ENCODE peak calls at places on chromosomes 7 and 10, in nine cellular contexts. T is uterus; V is iPS DF 6.9; Q is GM12865; Y is fibroblast of pulmonary artery; M is stomach; N is SK-N-MC; E is astrocyte of the spinal cord; J is CD8-positive, alpha-beta T cell. L is an unnamed sample.

GRCh38 chr7:137848095-137848494 is 1.3 kb upstream of the DGKI start:
- DNase-seq in E (no peak), Q (no peak), T (no peak), V (no peak), Y (no peak), N (no peak), J (no peak), M (no peak), L (no peak)

GRCh38 chr7:45176886-45177731 is 19.5 kb downstream of the RAMP3 start:
- DNase-seq in Y (no peak), E (no peak), T (no peak), Q (no peak), N (no peak), J (no peak), M (no peak), V (no peak), L (no peak)

GRCh38 chr10:93597075-93597599 is 3.9 kb downstream of the RBP4 start:
- DNase-seq in T (no peak), V (no peak), M (no peak), J (no peak), Q (no peak), E (no peak), N (no peak), Y (no peak), L (no peak)

GRCh38 chr10:115909962-115910361 is 363.0 kb downstream of the GFRA1 start:
- DNase-seq in J (no peak), E (no peak), Q (no peak), Y (no peak), N (no peak), M (no peak), V (no peak), T (no peak), L (no peak)

GRCh38 chr7:38902443-38902842 is 6.5 kb downstream of the VPS41 start:
- DNase-seq in T (no peak), V (no peak), N (no peak), M (no peak), J (no peak), Q (no peak), Y (no peak), E (no peak), L (no peak)

GRCh38 chr7:101302641-101303101 is 18.9 kb downstream of the IFT22 start:
- DNase-seq in Q (no peak), V (no peak), J (no peak), N (no peak), M (no peak), E (no peak), T (no peak), Y (no peak), L (no peak)

GRCh38 chr10:8279598-8279997 is 225.1 kb downstream of the GATA3 start:
- DNase-seq in V (no peak), N (no peak), J (no peak), M (no peak), Y (peak), Q (no peak), T (no peak), E (peak), L (no peak)

GRCh38 chr10:79084012-79084971 is 15.5 kb downstream of the ZMIZ1 start:
- DNase-seq in E (peak), M (peak), V (no peak), Q (peak), Y (peak), T (peak), J (peak), N (no peak), L (peak)

GRCh38 chr10:58641095-58641531 is 128.4 kb downstream of the BICC1 start:
- DNase-seq in M (no peak), E (peak), Q (no peak), J (no peak), T (no peak), Y (peak), N (no peak), V (no peak), L (peak)

GRCh38 chr7:22488643-22489462 is 11.1 kb downstream of the STEAP1B start:
- DNase-seq in E (peak), J (peak), Q (peak), T (peak), Y (peak), M (peak), N (no peak), V (peak), L (no peak)

GRCh38 chr7:32088336-32088975 is 18.2 kb upstream of the PDE1C start:
- DNase-seq in T (no peak), M (no peak), Q (no peak), N (no peak), Y (no peak), V (no peak), J (no peak), E (peak), L (no peak)

GRCh38 chr7:99733448-99733847 is 1.5 kb downstream of the CYP3A7 start:
- DNase-seq in M (no peak), J (no peak), E (no peak), Q (peak), N (no peak), V (peak), Y (no peak), T (no peak), L (no peak)

GRCh38 chr10:92886334-92886961 is 38.1 kb downstream of the EXOC6 start:
- DNase-seq in E (peak), T (no peak), Q (no peak), J (no peak), M (no peak), Y (no peak), V (no peak), N (no peak), L (no peak)

GRCh38 chr7:154433632-154434598 is 381.7 kb downstream of the DPP6 start:
- DNase-seq in E (no peak), M (no peak), V (no peak), Y (no peak), T (no peak), N (no peak), Q (no peak), J (no peak), L (no peak)

GRCh38 chr7:43753401-43753800 is 5.1 kb upstream of the BLVRA start:
- DNase-seq in Q (no peak), E (no peak), M (no peak), V (no peak), J (no peak), T (no peak), Y (no peak), N (no peak), L (no peak)

GRCh38 chr7:28291559-28291958 is 111.0 kb upstream of the JAZF1 start:
- DNase-seq in E (peak), V (peak), N (no peak), Y (no peak), T (no peak), M (no peak), J (no peak), Q (no peak), L (no peak)

GRCh38 chr10:18140957-18141888 is 999 bp downstream of the CACNB2 start:
- DNase-seq in E (no peak), J (no peak), V (no peak), T (peak), Q (no peak), N (no peak), Y (no peak), M (no peak), L (no peak)

GRCh38 chr10:100826661-100826982 is 81.2 kb downstream of the PAX2 start:
- DNase-seq in J (no peak), Y (no peak), T (no peak), E (no peak), V (no peak), Q (no peak), M (no peak), N (no peak), L (no peak)

GRCh38 chr10:10973310-10973709 is 44.4 kb upstream of the CELF2 start:
- DNase-seq in Q (no peak), V (no peak), T (no peak), J (no peak), Y (no peak), M (no peak), E (no peak), N (no peak), L (no peak)

GRCh38 chr10:36425140-36425797 is 700.1 kb upstream of the ANKRD30A start:
- DNase-seq in Q (no peak), M (no peak), J (no peak), Y (no peak), E (no peak), T (no peak), N (no peak), V (no peak), L (no peak)

GRCh38 chr10:100710151-100710871 is 35.1 kb upstream of the PAX2 start:
- DNase-seq in J (no peak), V (no peak), T (no peak), E (no peak), Y (no peak), N (no peak), Q (no peak), M (no peak), L (no peak)

GRCh38 chr10:79394631-79395030 is 47.4 kb downstream of the PPIF start:
- DNase-seq in J (no peak), V (no peak), E (no peak), Q (no peak), M (no peak), N (no peak), T (no peak), Y (no peak), L (no peak)

GRCh38 chr10:28743576-28743975 is 66.3 kb downstream of the BAMBI start:
- DNase-seq in V (no peak), E (no peak), T (no peak), N (no peak), Y (no peak), Q (no peak), M (no peak), J (no peak), L (no peak)

GRCh38 chr10:82171899-82172298 is 296.9 kb downstream of the NRG3 start:
- DNase-seq in T (no peak), V (no peak), J (no peak), N (no peak), Q (no peak), E (no peak), M (no peak), Y (no peak), L (no peak)
- H3K4me3 ChIP-seq in T (no peak), V (no peak), J (no peak), N (no peak), Q (no peak), E (no peak), M (no peak), Y (no peak), L (no peak)

DNA sequence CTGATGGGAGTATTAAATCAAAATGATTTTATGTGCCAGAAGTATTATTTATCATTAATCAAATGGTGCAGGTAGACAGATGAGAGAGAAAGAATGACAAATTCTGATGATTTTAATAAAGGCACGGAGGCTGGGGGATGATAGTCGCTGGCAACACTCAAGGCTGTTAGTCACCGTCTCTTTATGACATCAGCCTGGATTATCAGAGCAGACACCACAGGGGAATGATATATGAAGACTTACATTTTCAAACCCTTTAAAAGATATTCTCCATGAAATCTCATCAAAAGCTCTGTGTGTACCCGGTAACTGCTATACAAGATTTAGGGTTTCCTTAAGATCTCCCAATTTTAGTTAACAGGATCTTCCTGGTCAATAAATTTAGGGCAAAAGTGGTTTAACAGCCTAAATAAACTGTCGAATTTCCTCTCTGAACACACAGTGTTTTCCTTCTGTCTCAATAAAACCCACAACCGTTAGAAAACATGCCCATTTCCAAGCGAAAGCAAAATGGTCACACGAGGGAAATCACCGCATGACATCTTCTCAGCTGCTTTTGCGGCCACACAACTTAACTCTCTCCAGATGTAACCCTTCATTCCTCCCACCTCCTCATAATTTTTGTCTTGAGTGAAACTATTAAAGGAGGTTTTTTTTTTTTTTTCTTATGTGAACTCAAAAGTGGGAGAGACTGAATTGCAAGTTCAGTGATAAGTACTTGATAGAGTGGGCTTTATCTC is 133.2 kb upstream of the FAM171A1 start:
- DNase-seq in N (no peak), Y (peak), M (no peak), V (no peak), E (peak), T (no peak), J (no peak), Q (peak), L (no peak)
- H3K4me3 ChIP-seq in N (no peak), Y (no peak), M (no peak), V (no peak), E (no peak), T (no peak), J (no peak), Q (no peak), L (peak)

GRCh38 chr7:10684606-10685005 is 289.1 kb upstream of the PHF14 start:
- DNase-seq in Y (no peak), T (no peak), M (no peak), V (no peak), J (no peak), N (no peak), Q (no peak), E (no peak), L (no peak)
- H3K4me3 ChIP-seq in Y (no peak), T (no peak), M (no peak), V (no peak), J (no peak), N (no peak), Q (no peak), E (no peak), L (no peak)

DNA sequence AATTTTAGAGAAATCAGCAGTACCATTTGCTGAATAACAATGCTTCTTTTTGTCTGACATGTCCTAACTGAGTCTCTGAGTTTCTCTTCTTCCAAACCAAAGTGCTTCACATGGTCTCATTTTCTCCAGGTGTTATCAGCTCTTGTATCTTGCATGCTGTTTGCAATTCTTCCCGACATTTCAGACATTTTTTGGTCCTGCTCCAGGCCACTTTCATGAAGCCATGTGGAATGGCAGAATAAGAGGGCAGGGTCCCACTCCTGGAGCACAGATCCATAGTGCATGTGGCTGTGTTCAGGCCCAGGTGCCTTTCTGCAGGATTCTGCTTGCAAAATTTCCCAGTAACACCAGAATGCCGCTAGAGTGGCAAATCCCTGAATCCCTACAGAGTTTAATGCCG is 916.2 kb downstream of the NXPH1 start:
- DNase-seq in J (no peak), Y (no peak), N (no peak), V (no peak), T (no peak), M (no peak), E (no peak), Q (no peak), L (no peak)
- H3K4me3 ChIP-seq in J (no peak), Y (no peak), N (no peak), V (no peak), T (no peak), M (no peak), E (no peak), Q (no peak), L (no peak)